ENCODE peak calls at places on chromosomes 5 and 9, in nine cellular contexts. One of them, this sample, is unnamed.

GRCh38 chr5:123000731-123001130 is 35.8 kb downstream of the PPIC start:
- DNase-seq in cardiac muscle cell: no peak
- DNase-seq in uterus: no peak
- DNase-seq in PC-3: no peak
- DNase-seq in heart left ventricle: no peak
- DNase-seq in brain microvascular endothelial cell: no peak
- DNase-seq in foreskin fibroblast: no peak
- DNase-seq in right atrium auricular region: no peak
- DNase-seq in ascending aorta: no peak
- DNase-seq in this sample: no peak

GRCh38 chr5:140109050-140109817 is 4.7 kb upstream of the PURA start:
- DNase-seq in cardiac muscle cell: no peak
- DNase-seq in uterus: peak
- DNase-seq in PC-3: peak
- DNase-seq in heart left ventricle: no peak
- DNase-seq in brain microvascular endothelial cell: no peak
- DNase-seq in foreskin fibroblast: no peak
- DNase-seq in right atrium auricular region: no peak
- DNase-seq in ascending aorta: no peak
- DNase-seq in this sample: no peak

GRCh38 chr5:17443333-17444125 is 54.5 kb upstream of the TAF11L2 start:
- DNase-seq in cardiac muscle cell: no peak
- DNase-seq in uterus: no peak
- DNase-seq in PC-3: no peak
- DNase-seq in heart left ventricle: peak
- DNase-seq in brain microvascular endothelial cell: no peak
- DNase-seq in foreskin fibroblast: no peak
- DNase-seq in right atrium auricular region: no peak
- DNase-seq in ascending aorta: no peak
- DNase-seq in this sample: no peak

GRCh38 chr5:61245486-61245885 is 83.2 kb upstream of the SMIM15 start:
- DNase-seq in cardiac muscle cell: peak
- DNase-seq in uterus: no peak
- DNase-seq in PC-3: no peak
- DNase-seq in heart left ventricle: no peak
- DNase-seq in brain microvascular endothelial cell: no peak
- DNase-seq in foreskin fibroblast: no peak
- DNase-seq in right atrium auricular region: no peak
- DNase-seq in ascending aorta: no peak
- DNase-seq in this sample: peak

GRCh38 chr5:163347671-163348070 is 89.7 kb upstream of the CCNG1 start:
- DNase-seq in cardiac muscle cell: peak
- DNase-seq in uterus: no peak
- DNase-seq in PC-3: peak
- DNase-seq in heart left ventricle: no peak
- DNase-seq in brain microvascular endothelial cell: peak
- DNase-seq in foreskin fibroblast: peak
- DNase-seq in right atrium auricular region: no peak
- DNase-seq in ascending aorta: no peak
- DNase-seq in this sample: peak

GRCh38 chr5:139648205-139649081 is at the start of gene CXXC5:
- DNase-seq in cardiac muscle cell: peak
- DNase-seq in uterus: peak
- DNase-seq in PC-3: peak
- DNase-seq in heart left ventricle: peak
- DNase-seq in brain microvascular endothelial cell: peak
- DNase-seq in foreskin fibroblast: peak
- DNase-seq in right atrium auricular region: no peak
- DNase-seq in ascending aorta: no peak
- DNase-seq in this sample: peak

GRCh38 chr5:112329429-112330090 is 89.5 kb downstream of the EPB41L4A start:
- DNase-seq in cardiac muscle cell: no peak
- DNase-seq in uterus: no peak
- DNase-seq in PC-3: no peak
- DNase-seq in heart left ventricle: no peak
- DNase-seq in brain microvascular endothelial cell: no peak
- DNase-seq in foreskin fibroblast: no peak
- DNase-seq in right atrium auricular region: no peak
- DNase-seq in ascending aorta: no peak
- DNase-seq in this sample: no peak

GRCh38 chr5:52888363-52888762 is 100.6 kb downstream of the ITGA1 start:
- DNase-seq in cardiac muscle cell: no peak
- DNase-seq in uterus: no peak
- DNase-seq in PC-3: no peak
- DNase-seq in heart left ventricle: no peak
- DNase-seq in brain microvascular endothelial cell: no peak
- DNase-seq in foreskin fibroblast: no peak
- DNase-seq in right atrium auricular region: no peak
- DNase-seq in ascending aorta: no peak
- DNase-seq in this sample: no peak

GRCh38 chr5:151005187-151005974 is 15.0 kb upstream of the GPX3 start:
- DNase-seq in cardiac muscle cell: peak
- DNase-seq in uterus: peak
- DNase-seq in PC-3: no peak
- DNase-seq in heart left ventricle: no peak
- DNase-seq in brain microvascular endothelial cell: no peak
- DNase-seq in foreskin fibroblast: no peak
- DNase-seq in right atrium auricular region: peak
- DNase-seq in ascending aorta: no peak
- DNase-seq in this sample: no peak

GRCh38 chr9:130172161-130172857 is at the start of gene NCS1:
- DNase-seq in cardiac muscle cell: peak
- DNase-seq in uterus: peak
- DNase-seq in PC-3: peak
- DNase-seq in heart left ventricle: peak
- DNase-seq in brain microvascular endothelial cell: peak
- DNase-seq in foreskin fibroblast: peak
- DNase-seq in right atrium auricular region: peak
- DNase-seq in ascending aorta: no peak
- DNase-seq in this sample: no peak

GRCh38 chr9:116027096-116027495 is 126.5 kb upstream of the PAPPA start:
- DNase-seq in cardiac muscle cell: peak
- DNase-seq in uterus: no peak
- DNase-seq in PC-3: no peak
- DNase-seq in heart left ventricle: no peak
- DNase-seq in brain microvascular endothelial cell: peak
- DNase-seq in foreskin fibroblast: peak
- DNase-seq in right atrium auricular region: no peak
- DNase-seq in ascending aorta: no peak
- DNase-seq in this sample: peak

GRCh38 chr9:129327552-129328283 is 149.7 kb upstream of the IER5L start:
- DNase-seq in cardiac muscle cell: no peak
- DNase-seq in uterus: no peak
- DNase-seq in PC-3: no peak
- DNase-seq in heart left ventricle: no peak
- DNase-seq in brain microvascular endothelial cell: no peak
- DNase-seq in foreskin fibroblast: no peak
- DNase-seq in right atrium auricular region: no peak
- DNase-seq in ascending aorta: no peak
- DNase-seq in this sample: no peak

GRCh38 chr5:96387616-96388015 is 45.4 kb downstream of the PCSK1 start:
- DNase-seq in cardiac muscle cell: no peak
- DNase-seq in uterus: no peak
- DNase-seq in PC-3: no peak
- DNase-seq in heart left ventricle: no peak
- DNase-seq in brain microvascular endothelial cell: no peak
- DNase-seq in foreskin fibroblast: no peak
- DNase-seq in right atrium auricular region: no peak
- DNase-seq in ascending aorta: no peak
- DNase-seq in this sample: no peak

GRCh38 chr9:4678679-4679267 is 596 bp upstream of the CDC37L1 start:
- DNase-seq in cardiac muscle cell: peak
- DNase-seq in uterus: no peak
- DNase-seq in PC-3: peak
- DNase-seq in heart left ventricle: no peak
- DNase-seq in brain microvascular endothelial cell: no peak
- DNase-seq in foreskin fibroblast: no peak
- DNase-seq in right atrium auricular region: no peak
- DNase-seq in ascending aorta: no peak
- DNase-seq in this sample: no peak

GRCh38 chr9:135278586-135278985 is 191.1 kb downstream of the OLFM1 start:
- DNase-seq in cardiac muscle cell: no peak
- DNase-seq in uterus: no peak
- DNase-seq in PC-3: no peak
- DNase-seq in heart left ventricle: no peak
- DNase-seq in brain microvascular endothelial cell: no peak
- DNase-seq in foreskin fibroblast: no peak
- DNase-seq in right atrium auricular region: no peak
- DNase-seq in ascending aorta: no peak
- DNase-seq in this sample: no peak

GRCh38 chr5:90533794-90534193 is 4.4 kb upstream of the LYSMD3 start:
- DNase-seq in cardiac muscle cell: no peak
- DNase-seq in uterus: no peak
- DNase-seq in PC-3: no peak
- DNase-seq in heart left ventricle: no peak
- DNase-seq in brain microvascular endothelial cell: no peak
- DNase-seq in foreskin fibroblast: no peak
- DNase-seq in right atrium auricular region: no peak
- DNase-seq in ascending aorta: no peak
- DNase-seq in this sample: no peak

DNA sequence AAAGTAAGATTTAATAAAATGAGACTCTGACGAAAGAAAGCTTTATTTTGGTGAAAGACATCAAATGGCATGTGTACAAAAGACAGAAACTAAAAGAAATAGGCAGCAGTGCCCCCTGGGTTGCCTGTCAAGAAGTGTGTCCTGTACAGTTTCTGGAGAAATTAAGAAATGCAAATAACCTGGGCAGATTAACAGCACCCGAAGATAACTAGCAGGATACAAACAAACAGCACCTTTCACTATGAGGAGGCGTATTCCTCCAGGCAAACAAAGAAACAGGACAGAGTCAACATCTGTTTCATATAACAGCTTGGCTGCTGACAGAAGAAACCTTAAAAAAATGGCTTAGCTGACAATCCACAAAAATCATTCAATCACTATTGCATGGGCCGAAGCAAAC is 162.3 kb downstream of the ARL15 start:
- DNase-seq in cardiac muscle cell: peak
- DNase-seq in uterus: no peak
- DNase-seq in PC-3: no peak
- DNase-seq in heart left ventricle: no peak
- DNase-seq in brain microvascular endothelial cell: no peak
- DNase-seq in foreskin fibroblast: no peak
- DNase-seq in right atrium auricular region: no peak
- DNase-seq in ascending aorta: no peak
- DNase-seq in this sample: no peak
- TF ChIP-seq CTCF in cardiac muscle cell: peak
- TF ChIP-seq CTCF in uterus: no peak
- TF ChIP-seq CTCF in PC-3: no peak
- TF ChIP-seq CTCF in heart left ventricle: no peak
- TF ChIP-seq CTCF in brain microvascular endothelial cell: peak
- TF ChIP-seq CTCF in foreskin fibroblast: peak
- TF ChIP-seq CTCF in right atrium auricular region: peak
- TF ChIP-seq CTCF in ascending aorta: no peak
- TF ChIP-seq CTCF in this sample: peak

GRCh38 chr5:37554403-37554739 is 175.3 kb downstream of the WDR70 start:
- DNase-seq in cardiac muscle cell: no peak
- DNase-seq in uterus: no peak
- DNase-seq in PC-3: no peak
- DNase-seq in heart left ventricle: no peak
- DNase-seq in brain microvascular endothelial cell: no peak
- DNase-seq in foreskin fibroblast: no peak
- DNase-seq in right atrium auricular region: no peak
- DNase-seq in ascending aorta: no peak
- DNase-seq in this sample: no peak

GRCh38 chr5:37557734-37558293 is 178.7 kb downstream of the WDR70 start:
- DNase-seq in cardiac muscle cell: no peak
- DNase-seq in uterus: no peak
- DNase-seq in PC-3: no peak
- DNase-seq in heart left ventricle: no peak
- DNase-seq in brain microvascular endothelial cell: no peak
- DNase-seq in foreskin fibroblast: no peak
- DNase-seq in right atrium auricular region: no peak
- DNase-seq in ascending aorta: no peak
- DNase-seq in this sample: no peak

GRCh38 chr5:37552770-37553719 is 173.9 kb downstream of the WDR70 start:
- DNase-seq in cardiac muscle cell: peak
- DNase-seq in uterus: no peak
- DNase-seq in PC-3: peak
- DNase-seq in heart left ventricle: no peak
- DNase-seq in brain microvascular endothelial cell: peak
- DNase-seq in foreskin fibroblast: peak
- DNase-seq in right atrium auricular region: no peak
- DNase-seq in ascending aorta: no peak
- DNase-seq in this sample: peak

GRCh38 chr5:37554938-37555337 is 175.8 kb downstream of the WDR70 start:
- DNase-seq in cardiac muscle cell: no peak
- DNase-seq in uterus: no peak
- DNase-seq in PC-3: peak
- DNase-seq in heart left ventricle: no peak
- DNase-seq in brain microvascular endothelial cell: no peak
- DNase-seq in foreskin fibroblast: no peak
- DNase-seq in right atrium auricular region: no peak
- DNase-seq in ascending aorta: no peak
- DNase-seq in this sample: no peak

GRCh38 chr5:37553720-37554402 is 174.7 kb downstream of the WDR70 start:
- DNase-seq in cardiac muscle cell: peak
- DNase-seq in uterus: no peak
- DNase-seq in PC-3: peak
- DNase-seq in heart left ventricle: no peak
- DNase-seq in brain microvascular endothelial cell: peak
- DNase-seq in foreskin fibroblast: peak
- DNase-seq in right atrium auricular region: no peak
- DNase-seq in ascending aorta: no peak
- DNase-seq in this sample: no peak
- H3K4me3 ChIP-seq in cardiac muscle cell: no peak
- H3K4me3 ChIP-seq in uterus: no peak
- H3K4me3 ChIP-seq in PC-3: no peak
- H3K4me3 ChIP-seq in heart left ventricle: no peak
- H3K4me3 ChIP-seq in brain microvascular endothelial cell: no peak
- H3K4me3 ChIP-seq in foreskin fibroblast: no peak
- H3K4me3 ChIP-seq in right atrium auricular region: no peak
- H3K4me3 ChIP-seq in ascending aorta: no peak
- H3K4me3 ChIP-seq in this sample: no peak

DNA sequence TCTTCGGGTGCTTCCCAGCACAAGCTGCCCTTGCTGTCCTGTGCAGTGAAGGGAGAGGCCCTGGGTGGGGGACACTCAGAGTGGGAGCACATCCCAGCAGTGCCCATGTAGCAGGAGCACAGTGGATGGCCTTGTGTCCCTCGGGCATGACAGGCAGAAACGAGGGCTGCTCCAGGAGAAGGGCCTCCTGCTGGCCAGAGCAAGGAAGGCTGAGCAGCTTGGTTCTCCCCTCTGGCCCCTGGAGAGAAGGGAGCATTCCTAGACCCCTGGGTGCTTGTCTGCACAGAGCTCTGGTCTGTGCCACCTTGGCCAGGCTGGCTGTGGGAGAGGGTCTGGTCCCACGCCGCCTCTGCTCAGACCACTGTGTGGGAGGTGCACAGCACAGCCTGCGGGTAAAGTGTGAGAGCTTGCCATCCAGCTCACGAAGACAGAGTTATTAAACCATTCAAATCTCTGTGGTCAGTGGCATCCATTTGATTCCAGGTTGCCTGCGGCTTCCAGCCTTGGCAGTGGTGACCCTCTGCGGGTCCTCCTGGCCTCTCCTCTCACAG is 18.3 kb downstream of the FBXW5 start:
- DNase-seq in cardiac muscle cell: no peak
- DNase-seq in uterus: no peak
- DNase-seq in PC-3: no peak
- DNase-seq in heart left ventricle: no peak
- DNase-seq in brain microvascular endothelial cell: peak
- DNase-seq in foreskin fibroblast: no peak
- DNase-seq in right atrium auricular region: no peak
- DNase-seq in ascending aorta: no peak
- DNase-seq in this sample: no peak
- TF ChIP-seq CTCF in cardiac muscle cell: no peak
- TF ChIP-seq CTCF in uterus: no peak
- TF ChIP-seq CTCF in PC-3: no peak
- TF ChIP-seq CTCF in heart left ventricle: no peak
- TF ChIP-seq CTCF in brain microvascular endothelial cell: peak
- TF ChIP-seq CTCF in foreskin fibroblast: peak
- TF ChIP-seq CTCF in right atrium auricular region: no peak
- TF ChIP-seq CTCF in ascending aorta: no peak
- TF ChIP-seq CTCF in this sample: peak

GRCh38 chr5:142827934-142828576 is 57.9 kb downstream of the ARHGAP26 start:
- DNase-seq in cardiac muscle cell: no peak
- DNase-seq in uterus: no peak
- DNase-seq in PC-3: peak
- DNase-seq in heart left ventricle: no peak
- DNase-seq in brain microvascular endothelial cell: no peak
- DNase-seq in foreskin fibroblast: no peak
- DNase-seq in right atrium auricular region: no peak
- DNase-seq in ascending aorta: no peak
- DNase-seq in this sample: no peak
- H3K4me3 ChIP-seq in cardiac muscle cell: no peak
- H3K4me3 ChIP-seq in uterus: no peak
- H3K4me3 ChIP-seq in PC-3: peak
- H3K4me3 ChIP-seq in heart left ventricle: no peak
- H3K4me3 ChIP-seq in brain microvascular endothelial cell: no peak
- H3K4me3 ChIP-seq in foreskin fibroblast: no peak
- H3K4me3 ChIP-seq in right atrium auricular region: no peak
- H3K4me3 ChIP-seq in ascending aorta: no peak
- H3K4me3 ChIP-seq in this sample: no peak